ENCODE peak calls at places on chromosomes 13 and 19, in nine cellular contexts. P is fibroblast of the aortic adventitia; Y is islet precursor cell; T is T-helper 9 cell; S is stimulated activated CD8-positive, alpha-beta memory T cell treated with anti-CD3 and anti-CD28 coated beads, Interleukin-2, amount 100 ng/mL, for 1 hour; U is Caco-2; L is fibroblast of mammary gland; I is mammary epithelial cell; G is NCI-H1436 treated with DMSO at 0.1 percent for 48 hours. V is an unnamed sample.

GRCh38 chr19:38550376-38550775 is 67.4 kb downstream of the MAP4K1 start:
- DNase-seq in P (no peak), Y (no peak), T (no peak), S (no peak), U (no peak), L (no peak), I (no peak), G (no peak), V (no peak)

GRCh38 chr13:102508411-102508810 is 88.4 kb upstream of the TPP2 start:
- DNase-seq in P (no peak), Y (no peak), T (no peak), S (no peak), U (no peak), L (no peak), I (no peak), G (no peak), V (no peak)

GRCh38 chr13:45199716-45200115 is 1.1 kb downstream of the KCTD4 start:
- DNase-seq in P (no peak), Y (no peak), T (no peak), S (no peak), U (no peak), L (no peak), I (no peak), G (no peak), V (no peak)

GRCh38 chr13:31950121-31950810 is 81.3 kb upstream of the FRY start:
- DNase-seq in P (no peak), Y (no peak), T (no peak), S (no peak), U (no peak), L (no peak), I (no peak), G (no peak), V (no peak)

GRCh38 chr19:33604651-33605050 is 17.1 kb upstream of the CHST8 start:
- DNase-seq in P (no peak), Y (no peak), T (no peak), S (no peak), U (no peak), L (no peak), I (no peak), G (no peak), V (no peak)

GRCh38 chr13:27470042-27470830 is 19.9 kb upstream of the MTIF3 start:
- DNase-seq in P (no peak), Y (no peak), T (no peak), S (no peak), U (no peak), L (no peak), I (no peak), G (no peak), V (no peak)

GRCh38 chr19:1153891-1154730 is 20.0 kb downstream of the SBNO2 start:
- DNase-seq in P (no peak), Y (no peak), T (no peak), S (no peak), U (no peak), L (no peak), I (no peak), G (no peak), V (no peak)

GRCh38 chr19:29118384-29118783 is 94.6 kb downstream of the UQCRFS1 start:
- DNase-seq in P (no peak), Y (no peak), T (no peak), S (no peak), U (no peak), L (no peak), I (no peak), G (no peak), V (no peak)